ENCODE peak calls at places on chromosome 5, in four cellular contexts. I is stimulated activated CD8-positive, alpha-beta memory T cell treated with anti-CD3 and anti-CD28 coated beads, Interleukin-4, amount 100 ng/mL, for 24 hours; C is transverse colon; S is naive B cell. J is an unnamed sample.

GRCh38 chr5:442335-443238 is at the start of gene EXOC3:
- DNase-seq in I (peak; percentile 66), C (peak; percentile 82), S (peak; percentile 66), J (peak; percentile 80)

GRCh38 chr5:171842006-171842776 is 56.6 kb downstream of the SMIM23 start:
- DNase-seq in I (no peak), C (no peak), S (no peak), J (no peak)

GRCh38 chr5:153959134-153959957 is 79.4 kb downstream of the FAM114A2 start:
- DNase-seq in I (no peak), C (no peak), S (no peak), J (no peak)

GRCh38 chr5:145574889-145575573 is 260.1 kb downstream of the PRELID2 start:
- DNase-seq in I (no peak), C (no peak), S (no peak), J (no peak)

GRCh38 chr5:72244862-72245371 is 75.1 kb downstream of the MRPS27 start:
- DNase-seq in I (no peak), C (no peak), S (no peak), J (no peak)

GRCh38 chr5:149133795-149134777 is 7.2 kb upstream of the ABLIM3 start:
- DNase-seq in I (no peak), C (no peak), S (no peak), J (no peak)

GRCh38 chr5:153658606-153659005 is 168.1 kb downstream of the GRIA1 start:
- DNase-seq in I (no peak), C (no peak), S (no peak), J (no peak)

GRCh38 chr5:129094924-129095797 is 612 bp downstream of the ISOC1 start:
- DNase-seq in I (peak; percentile 41), C (peak; percentile 79), S (no peak), J (peak; percentile 68)

GRCh38 chr5:102738037-102738436 is 17.1 kb upstream of the PAM start:
- DNase-seq in I (no peak), C (no peak), S (no peak), J (no peak)

GRCh38 chr5:54018438-54018837 is 291.9 kb downstream of the ARL15 start:
- DNase-seq in I (no peak), C (no peak), S (no peak), J (no peak)

GRCh38 chr5:10201223-10201868 is 48.3 kb downstream of the ATPSCKMT start:
- DNase-seq in I (no peak), C (no peak), S (no peak), J (no peak)

GRCh38 chr5:77211013-77211690 is 672 bp downstream of the PDE8B start:
- DNase-seq in I (no peak), C (no peak), S (no peak), J (no peak)

GRCh38 chr5:113034182-113034773 is 57.7 kb downstream of the DCP2 start:
- DNase-seq in I (no peak), C (no peak), S (no peak), J (no peak)

GRCh38 chr5:67960939-67961338 is 254.6 kb upstream of the PIK3R1 start:
- DNase-seq in I (no peak), C (no peak), S (no peak), J (no peak)

J was measured in activated CD4-positive, CD25-positive, alpha-beta regulatory T cell treated with anti-CD3 and anti-CD28 coated beads, Interleukin-2, amount 50 U/mL, for 72 hours.